ENCODE peak calls at places on chromosome 5, in eight cellular contexts. One of them, this sample, is unnamed.

GRCh38 chr5:14183187-14183939 is 40.2 kb downstream of the TRIO start:
- DNase-seq in Panc1: no peak
- DNase-seq in psoas muscle: no peak
- DNase-seq in right atrium auricular region: no peak
- DNase-seq in PC-3: no peak
- DNase-seq in IMR-90: no peak
- DNase-seq in AG09309: no peak
- DNase-seq in astrocyte: no peak
- DNase-seq in this sample: no peak

GRCh38 chr5:37836173-37837100 is 3.4 kb downstream of the GDNF start:
- DNase-seq in Panc1: no peak
- DNase-seq in psoas muscle: peak; percentile 59
- DNase-seq in right atrium auricular region: no peak
- DNase-seq in PC-3: peak; percentile 19
- DNase-seq in IMR-90: peak; percentile 29
- DNase-seq in AG09309: no peak
- DNase-seq in astrocyte: no peak
- DNase-seq in this sample: no peak

GRCh38 chr5:60829490-60830266 is 14.4 kb downstream of the ELOVL7 start:
- DNase-seq in Panc1: no peak
- DNase-seq in psoas muscle: no peak
- DNase-seq in right atrium auricular region: no peak
- DNase-seq in PC-3: no peak
- DNase-seq in IMR-90: no peak
- DNase-seq in AG09309: no peak
- DNase-seq in astrocyte: no peak
- DNase-seq in this sample: no peak

GRCh38 chr5:26847041-26847736 is 191.2 kb downstream of the CDH9 start:
- DNase-seq in Panc1: peak; percentile 36
- DNase-seq in psoas muscle: no peak
- DNase-seq in right atrium auricular region: no peak
- DNase-seq in PC-3: no peak
- DNase-seq in IMR-90: no peak
- DNase-seq in AG09309: no peak
- DNase-seq in astrocyte: no peak
- DNase-seq in this sample: no peak

GRCh38 chr5:41193462-41194166 is 19.7 kb downstream of the C6 start:
- DNase-seq in Panc1: no peak
- DNase-seq in psoas muscle: peak; percentile 97
- DNase-seq in right atrium auricular region: peak; percentile 100
- DNase-seq in PC-3: peak; percentile 87
- DNase-seq in IMR-90: peak; percentile 49
- DNase-seq in AG09309: no peak
- DNase-seq in astrocyte: peak; percentile 88
- DNase-seq in this sample: no peak

GRCh38 chr5:159106569-159107282 is 7.0 kb upstream of the EBF1 start:
- DNase-seq in Panc1: peak; percentile 27
- DNase-seq in psoas muscle: peak; percentile 87
- DNase-seq in right atrium auricular region: peak; percentile 81
- DNase-seq in PC-3: peak; percentile 69
- DNase-seq in IMR-90: peak; percentile 52
- DNase-seq in AG09309: peak; percentile 14
- DNase-seq in astrocyte: peak; percentile 39
- DNase-seq in this sample: no peak

GRCh38 chr5:16548812-16549211 is 68.0 kb downstream of the RETREG1 start:
- DNase-seq in Panc1: no peak
- DNase-seq in psoas muscle: no peak
- DNase-seq in right atrium auricular region: no peak
- DNase-seq in PC-3: no peak
- DNase-seq in IMR-90: no peak
- DNase-seq in AG09309: no peak
- DNase-seq in astrocyte: no peak
- DNase-seq in this sample: no peak

GRCh38 chr5:72408602-72409001 is 88.4 kb downstream of the PTCD2 start:
- DNase-seq in Panc1: no peak
- DNase-seq in psoas muscle: no peak
- DNase-seq in right atrium auricular region: no peak
- DNase-seq in PC-3: no peak
- DNase-seq in IMR-90: peak; percentile 17
- DNase-seq in AG09309: no peak
- DNase-seq in astrocyte: no peak
- DNase-seq in this sample: no peak

GRCh38 chr5:151463137-151464029 is 16.0 kb downstream of the SLC36A1 start:
- DNase-seq in Panc1: no peak
- DNase-seq in psoas muscle: no peak
- DNase-seq in right atrium auricular region: no peak
- DNase-seq in PC-3: peak; percentile 41
- DNase-seq in IMR-90: no peak
- DNase-seq in AG09309: no peak
- DNase-seq in astrocyte: no peak
- DNase-seq in this sample: no peak

GRCh38 chr5:151456321-151456940 is 9.0 kb downstream of the SLC36A1 start:
- DNase-seq in Panc1: no peak
- DNase-seq in psoas muscle: no peak
- DNase-seq in right atrium auricular region: no peak
- DNase-seq in PC-3: no peak
- DNase-seq in IMR-90: no peak
- DNase-seq in AG09309: no peak
- DNase-seq in astrocyte: no peak
- DNase-seq in this sample: no peak

GRCh38 chr5:151461312-151461711 is 13.9 kb downstream of the SLC36A1 start:
- DNase-seq in Panc1: no peak
- DNase-seq in psoas muscle: no peak
- DNase-seq in right atrium auricular region: no peak
- DNase-seq in PC-3: no peak
- DNase-seq in IMR-90: no peak
- DNase-seq in AG09309: no peak
- DNase-seq in astrocyte: no peak
- DNase-seq in this sample: no peak

GRCh38 chr5:151458314-151458713 is 10.9 kb downstream of the SLC36A1 start:
- DNase-seq in Panc1: no peak
- DNase-seq in psoas muscle: no peak
- DNase-seq in right atrium auricular region: no peak
- DNase-seq in PC-3: no peak
- DNase-seq in IMR-90: no peak
- DNase-seq in AG09309: no peak
- DNase-seq in astrocyte: no peak
- DNase-seq in this sample: no peak

GRCh38 chr5:151459680-151460079 is 12.3 kb downstream of the SLC36A1 start:
- DNase-seq in Panc1: no peak
- DNase-seq in psoas muscle: no peak
- DNase-seq in right atrium auricular region: no peak
- DNase-seq in PC-3: no peak
- DNase-seq in IMR-90: peak; percentile 58
- DNase-seq in AG09309: no peak
- DNase-seq in astrocyte: no peak
- DNase-seq in this sample: no peak
- TF ChIP-seq CTCF in Panc1: no peak
- TF ChIP-seq CTCF in psoas muscle: no peak
- TF ChIP-seq CTCF in right atrium auricular region: no peak
- TF ChIP-seq CTCF in PC-3: no peak
- TF ChIP-seq CTCF in IMR-90: peak; percentile 36
- TF ChIP-seq CTCF in AG09309: peak; percentile 9
- TF ChIP-seq CTCF in astrocyte: no peak
- TF ChIP-seq CTCF in this sample: peak; percentile 34

GRCh38 chr5:36820900-36821299 is 55.7 kb upstream of the NIPBL start:
- DNase-seq in Panc1: no peak
- DNase-seq in psoas muscle: no peak
- DNase-seq in right atrium auricular region: no peak
- DNase-seq in PC-3: no peak
- DNase-seq in IMR-90: no peak
- DNase-seq in AG09309: no peak
- DNase-seq in astrocyte: no peak
- DNase-seq in this sample: no peak
- H3K4me3 ChIP-seq in Panc1: no peak overlapping the region
- H3K4me3 ChIP-seq in psoas muscle: no peak overlapping the region
- H3K4me3 ChIP-seq in right atrium auricular region: no peak overlapping the region
- H3K4me3 ChIP-seq in PC-3: no peak overlapping the region
- H3K4me3 ChIP-seq in IMR-90: no peak overlapping the region
- H3K4me3 ChIP-seq in AG09309: no peak overlapping the region
- H3K4me3 ChIP-seq in astrocyte: no peak overlapping the region
- H3K4me3 ChIP-seq in this sample: no peak overlapping the region

GRCh38 chr5:171747061-171747859 is 38.4 kb upstream of the SMIM23 start:
- DNase-seq in Panc1: no peak
- DNase-seq in psoas muscle: no peak
- DNase-seq in right atrium auricular region: no peak
- DNase-seq in PC-3: no peak
- DNase-seq in IMR-90: no peak
- DNase-seq in AG09309: no peak
- DNase-seq in astrocyte: no peak
- DNase-seq in this sample: no peak

GRCh38 chr5:171745602-171746001 is 40.0 kb upstream of the SMIM23 start:
- DNase-seq in Panc1: no peak
- DNase-seq in psoas muscle: no peak
- DNase-seq in right atrium auricular region: no peak
- DNase-seq in PC-3: no peak
- DNase-seq in IMR-90: no peak
- DNase-seq in AG09309: no peak
- DNase-seq in astrocyte: no peak
- DNase-seq in this sample: no peak

GRCh38 chr5:171749365-171749764 is 36.3 kb upstream of the SMIM23 start:
- DNase-seq in Panc1: no peak
- DNase-seq in psoas muscle: no peak
- DNase-seq in right atrium auricular region: no peak
- DNase-seq in PC-3: no peak
- DNase-seq in IMR-90: no peak
- DNase-seq in AG09309: no peak
- DNase-seq in astrocyte: no peak
- DNase-seq in this sample: no peak

GRCh38 chr5:171748720-171749119 is 36.9 kb upstream of the SMIM23 start:
- DNase-seq in Panc1: no peak
- DNase-seq in psoas muscle: no peak
- DNase-seq in right atrium auricular region: no peak
- DNase-seq in PC-3: no peak
- DNase-seq in IMR-90: no peak
- DNase-seq in AG09309: no peak
- DNase-seq in astrocyte: no peak
- DNase-seq in this sample: no peak

DNA sequence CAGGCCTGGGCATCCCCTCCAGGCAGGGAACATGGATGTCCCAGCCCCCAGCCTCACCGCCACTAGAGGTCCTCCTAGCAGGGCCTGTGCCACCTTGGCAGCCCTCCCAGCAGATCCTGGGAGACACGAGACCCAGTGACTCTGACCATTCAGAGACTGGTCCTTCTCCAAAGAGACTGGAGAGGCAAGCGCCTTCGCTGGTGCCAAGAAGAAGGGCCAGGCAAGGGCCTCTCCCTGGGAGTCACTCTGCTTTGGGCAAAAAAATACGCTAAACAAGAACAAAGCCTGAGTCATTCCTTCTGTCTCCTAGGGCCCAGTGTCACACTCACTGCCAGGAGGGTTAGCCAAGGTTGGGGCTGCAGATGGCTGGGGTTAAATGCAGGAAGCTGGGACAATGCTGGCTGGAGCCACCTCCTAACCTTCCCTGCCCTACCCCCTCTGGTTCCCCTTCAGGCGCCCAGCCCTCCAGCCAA is 35.3 kb upstream of the SMIM23 start:
- DNase-seq in Panc1: no peak
- DNase-seq in psoas muscle: peak; percentile 83
- DNase-seq in right atrium auricular region: peak; percentile 85
- DNase-seq in PC-3: peak; percentile 42
- DNase-seq in IMR-90: peak; percentile 7
- DNase-seq in AG09309: no peak
- DNase-seq in astrocyte: peak; percentile 10
- DNase-seq in this sample: no peak
- TF ChIP-seq CTCF in Panc1: peak; percentile 32
- TF ChIP-seq CTCF in psoas muscle: no peak
- TF ChIP-seq CTCF in right atrium auricular region: no peak
- TF ChIP-seq CTCF in PC-3: peak; percentile 48
- TF ChIP-seq CTCF in IMR-90: no peak
- TF ChIP-seq CTCF in AG09309: no peak
- TF ChIP-seq CTCF in astrocyte: no peak
- TF ChIP-seq CTCF in this sample: peak; percentile 1

GRCh38 chr5:172861461-172861860 is 27.4 kb downstream of the ERGIC1 start:
- DNase-seq in Panc1: no peak
- DNase-seq in psoas muscle: no peak
- DNase-seq in right atrium auricular region: no peak
- DNase-seq in PC-3: no peak
- DNase-seq in IMR-90: no peak
- DNase-seq in AG09309: no peak
- DNase-seq in astrocyte: no peak
- DNase-seq in this sample: no peak

GRCh38 chr5:172858990-172859811 is 25.1 kb downstream of the ERGIC1 start:
- DNase-seq in Panc1: peak; percentile 89
- DNase-seq in psoas muscle: peak; percentile 89
- DNase-seq in right atrium auricular region: peak; percentile 96
- DNase-seq in PC-3: peak; percentile 55
- DNase-seq in IMR-90: peak; percentile 93
- DNase-seq in AG09309: no peak
- DNase-seq in astrocyte: peak; percentile 78
- DNase-seq in this sample: no peak

GRCh38 chr5:172859966-172860365 is 25.9 kb downstream of the ERGIC1 start:
- DNase-seq in Panc1: no peak
- DNase-seq in psoas muscle: no peak
- DNase-seq in right atrium auricular region: no peak
- DNase-seq in PC-3: peak; percentile 13
- DNase-seq in IMR-90: no peak
- DNase-seq in AG09309: no peak
- DNase-seq in astrocyte: no peak
- DNase-seq in this sample: no peak

GRCh38 chr5:172862165-172862801 is 28.2 kb downstream of the ERGIC1 start:
- DNase-seq in Panc1: no peak
- DNase-seq in psoas muscle: no peak
- DNase-seq in right atrium auricular region: no peak
- DNase-seq in PC-3: peak; percentile 18
- DNase-seq in IMR-90: peak; percentile 31
- DNase-seq in AG09309: no peak
- DNase-seq in astrocyte: no peak
- DNase-seq in this sample: no peak

DNA sequence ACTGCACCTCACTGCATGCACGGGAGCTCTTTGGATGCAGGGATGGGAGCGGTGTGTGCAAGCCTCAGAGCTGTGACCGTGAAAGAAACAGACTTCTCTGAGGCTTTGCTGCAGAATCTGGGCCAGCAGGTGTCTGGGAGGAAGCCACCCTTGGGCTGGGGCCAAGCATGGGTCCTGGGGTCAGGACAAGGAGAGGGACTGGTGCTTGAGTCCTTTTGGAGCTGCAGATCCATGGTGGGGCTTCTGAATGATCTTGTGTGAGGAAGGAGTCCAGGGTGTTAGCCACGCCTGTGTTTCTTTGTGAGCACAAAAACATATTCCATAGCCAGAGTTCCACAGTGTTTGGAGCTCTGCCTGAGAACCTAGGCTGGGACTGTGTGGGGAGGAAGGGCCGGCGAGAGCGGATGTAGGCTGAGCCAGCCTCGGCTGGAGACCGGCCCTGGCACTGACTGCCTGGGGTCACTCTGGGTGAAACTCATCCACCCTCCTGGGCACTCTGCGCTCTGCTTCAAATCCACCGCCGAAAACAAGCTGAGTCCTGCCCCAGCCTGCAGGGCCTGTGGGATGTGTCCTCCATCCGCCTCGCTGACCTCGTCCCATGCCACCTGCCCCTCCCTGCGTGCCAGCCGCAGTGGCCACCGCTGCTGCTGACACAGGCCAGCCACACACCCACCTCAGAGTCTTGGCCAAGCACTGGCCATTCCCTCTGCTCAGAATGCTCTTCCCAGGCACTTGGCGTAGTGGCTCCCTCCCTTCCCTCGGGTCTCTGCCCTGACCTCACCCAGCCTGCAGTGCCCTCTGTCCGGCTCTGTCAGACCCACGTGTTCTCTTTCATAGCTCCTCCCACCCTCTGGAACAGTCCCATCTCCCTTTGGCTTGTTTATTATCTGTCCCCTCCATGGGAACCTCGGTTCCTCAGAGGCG is 26.7 kb downstream of the ERGIC1 start:
- DNase-seq in Panc1: no peak
- DNase-seq in psoas muscle: peak; percentile 97
- DNase-seq in right atrium auricular region: peak; percentile 94
- DNase-seq in PC-3: no peak
- DNase-seq in IMR-90: peak; percentile 32
- DNase-seq in AG09309: no peak
- DNase-seq in astrocyte: peak; percentile 45
- DNase-seq in this sample: no peak
- H3K4me3 ChIP-seq in Panc1: peak overlapping the region; percentile 19
- H3K4me3 ChIP-seq in psoas muscle: peak overlapping the region; percentile 17
- H3K4me3 ChIP-seq in right atrium auricular region: peak overlapping the region; percentile 19
- H3K4me3 ChIP-seq in PC-3: no peak overlapping the region
- H3K4me3 ChIP-seq in IMR-90: no peak overlapping the region
- H3K4me3 ChIP-seq in AG09309: no peak overlapping the region
- H3K4me3 ChIP-seq in astrocyte: no peak overlapping the region
- H3K4me3 ChIP-seq in this sample: no peak overlapping the region

This sample was measured in AG04449.